ENCODE peak calls at places on chromosomes 12 and 14, in five cellular contexts. One of them, this sample, is unnamed.

GRCh38 chr14:55107766-55108554 is 21.1 kb upstream of the LGALS3 start:
- DNase-seq in fibroblast of pulmonary artery: peak
- DNase-seq in hepatocyte: peak
- DNase-seq in dorsolateral prefrontal cortex: no peak
- DNase-seq in foreskin fibroblast: peak
- DNase-seq in this sample: peak

GRCh38 chr14:90450667-90451066 is 53.8 kb downstream of the CALM1 start:
- DNase-seq in foreskin fibroblast: no peak
- DNase-seq in fibroblast of pulmonary artery: no peak
- DNase-seq in hepatocyte: no peak
- DNase-seq in dorsolateral prefrontal cortex: no peak
- DNase-seq in this sample: no peak

GRCh38 chr14:105059035-105059916 is 6.0 kb downstream of the GPR132 start:
- DNase-seq in hepatocyte: no peak
- DNase-seq in foreskin fibroblast: no peak
- DNase-seq in fibroblast of pulmonary artery: no peak
- DNase-seq in dorsolateral prefrontal cortex: no peak
- DNase-seq in this sample: no peak

GRCh38 chr12:4145990-4146859 is 127.3 kb upstream of the CCND2 start:
- DNase-seq in hepatocyte: no peak
- DNase-seq in fibroblast of pulmonary artery: no peak
- DNase-seq in foreskin fibroblast: no peak
- DNase-seq in dorsolateral prefrontal cortex: no peak
- DNase-seq in this sample: no peak

GRCh38 chr14:68952544-68953535 is 26.3 kb downstream of the ACTN1 start:
- DNase-seq in hepatocyte: peak
- DNase-seq in foreskin fibroblast: peak
- DNase-seq in fibroblast of pulmonary artery: peak
- DNase-seq in dorsolateral prefrontal cortex: no peak
- DNase-seq in this sample: no peak

GRCh38 chr12:85741051-85741450 is 95.2 kb downstream of the RASSF9 start:
- DNase-seq in dorsolateral prefrontal cortex: no peak
- DNase-seq in foreskin fibroblast: no peak
- DNase-seq in fibroblast of pulmonary artery: no peak
- DNase-seq in hepatocyte: no peak
- DNase-seq in this sample: no peak

GRCh38 chr12:131027876-131028586 is 74.3 kb downstream of the ADGRD1 start:
- DNase-seq in foreskin fibroblast: no peak
- DNase-seq in hepatocyte: no peak
- DNase-seq in dorsolateral prefrontal cortex: no peak
- DNase-seq in fibroblast of pulmonary artery: no peak
- DNase-seq in this sample: no peak

GRCh38 chr12:53053223-53054111 is 3.6 kb downstream of the TNS2 start:
- DNase-seq in dorsolateral prefrontal cortex: no peak
- DNase-seq in hepatocyte: peak
- DNase-seq in foreskin fibroblast: peak
- DNase-seq in fibroblast of pulmonary artery: no peak
- DNase-seq in this sample: peak

GRCh38 chr12:3129301-3130052 is 52.3 kb downstream of the TSPAN9 start:
- DNase-seq in fibroblast of pulmonary artery: peak
- DNase-seq in foreskin fibroblast: peak
- DNase-seq in dorsolateral prefrontal cortex: no peak
- DNase-seq in hepatocyte: no peak
- DNase-seq in this sample: no peak

GRCh38 chr12:74446466-74446865 is 91.2 kb upstream of the ATXN7L3B start:
- DNase-seq in hepatocyte: no peak
- DNase-seq in foreskin fibroblast: no peak
- DNase-seq in dorsolateral prefrontal cortex: no peak
- DNase-seq in fibroblast of pulmonary artery: no peak
- DNase-seq in this sample: no peak

GRCh38 chr12:74454109-74454508 is 83.5 kb upstream of the ATXN7L3B start:
- DNase-seq in dorsolateral prefrontal cortex: no peak
- DNase-seq in foreskin fibroblast: no peak
- DNase-seq in fibroblast of pulmonary artery: no peak
- DNase-seq in hepatocyte: no peak
- DNase-seq in this sample: no peak

GRCh38 chr12:74455429-74455828 is 82.2 kb upstream of the ATXN7L3B start:
- DNase-seq in dorsolateral prefrontal cortex: no peak
- DNase-seq in foreskin fibroblast: no peak
- DNase-seq in fibroblast of pulmonary artery: no peak
- DNase-seq in hepatocyte: no peak
- DNase-seq in this sample: no peak

GRCh38 chr12:74449872-74450271 is 87.8 kb upstream of the ATXN7L3B start:
- DNase-seq in dorsolateral prefrontal cortex: no peak
- DNase-seq in foreskin fibroblast: no peak
- DNase-seq in hepatocyte: no peak
- DNase-seq in fibroblast of pulmonary artery: peak
- DNase-seq in this sample: no peak
- TF ChIP-seq CTCF in dorsolateral prefrontal cortex: no peak
- TF ChIP-seq CTCF in foreskin fibroblast: no peak
- TF ChIP-seq CTCF in hepatocyte: no peak
- TF ChIP-seq CTCF in fibroblast of pulmonary artery: no peak
- TF ChIP-seq CTCF in this sample: no peak

DNA sequence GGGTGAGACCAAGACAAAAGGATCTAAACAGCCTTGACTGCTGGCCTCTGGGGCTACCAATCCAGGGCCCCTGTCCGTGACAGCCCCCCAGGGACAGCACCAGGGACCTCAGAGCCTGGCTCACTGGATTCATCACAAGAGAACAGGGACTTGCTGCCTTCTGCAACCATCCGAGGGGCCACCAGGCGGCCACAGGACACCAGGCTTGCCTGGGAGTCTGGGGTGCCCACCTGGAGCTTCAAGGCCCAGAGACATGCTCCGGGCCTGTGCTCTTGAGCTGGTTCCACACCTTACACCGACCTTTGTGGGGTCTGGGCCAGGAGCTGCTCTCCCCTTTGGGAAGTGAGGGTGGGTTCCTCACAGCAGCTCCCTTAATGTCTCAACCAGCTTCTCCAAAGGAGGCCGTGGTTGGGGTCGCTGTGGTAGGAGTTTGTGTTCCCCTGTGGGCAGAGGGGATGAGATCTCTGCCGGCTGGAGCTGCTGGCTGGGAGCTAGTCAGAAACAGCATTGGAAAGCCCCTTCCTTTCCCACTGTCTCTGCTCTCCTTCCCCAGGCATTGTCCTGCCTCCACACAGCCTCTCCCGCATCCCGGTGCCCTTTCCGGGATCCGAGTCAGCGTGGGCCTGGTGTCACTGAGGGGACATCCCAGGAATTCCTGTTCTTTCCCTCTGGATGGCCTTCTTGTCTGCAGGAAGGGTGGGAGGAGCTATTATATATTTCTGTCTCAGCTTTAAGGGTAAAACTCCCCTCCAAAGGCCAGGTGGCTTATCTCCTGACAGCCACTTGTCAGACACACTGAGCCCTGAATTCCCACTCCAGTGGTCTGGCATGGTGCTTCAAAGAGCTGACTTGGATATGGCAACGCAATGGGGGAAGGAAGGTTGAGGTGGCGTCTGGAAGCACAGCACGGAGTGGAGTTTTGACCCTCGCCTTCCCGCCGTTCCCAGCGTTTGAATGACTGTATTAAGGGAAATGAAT is 5.1 kb upstream of the PAPLN start:
- DNase-seq in hepatocyte: peak
- DNase-seq in foreskin fibroblast: no peak
- DNase-seq in dorsolateral prefrontal cortex: no peak
- DNase-seq in fibroblast of pulmonary artery: no peak
- DNase-seq in this sample: peak
- TF ChIP-seq CTCF in hepatocyte: peak
- TF ChIP-seq CTCF in foreskin fibroblast: no peak
- TF ChIP-seq CTCF in dorsolateral prefrontal cortex: no peak
- TF ChIP-seq CTCF in fibroblast of pulmonary artery: peak
- TF ChIP-seq CTCF in this sample: peak

GRCh38 chr12:113368331-113368730 is 9.9 kb downstream of the PLBD2 start:
- DNase-seq in foreskin fibroblast: no peak
- DNase-seq in dorsolateral prefrontal cortex: no peak
- DNase-seq in hepatocyte: no peak
- DNase-seq in fibroblast of pulmonary artery: no peak
- DNase-seq in this sample: no peak
- TF ChIP-seq CTCF in foreskin fibroblast: no peak
- TF ChIP-seq CTCF in dorsolateral prefrontal cortex: no peak
- TF ChIP-seq CTCF in hepatocyte: no peak
- TF ChIP-seq CTCF in fibroblast of pulmonary artery: no peak
- TF ChIP-seq CTCF in this sample: no peak

DNA sequence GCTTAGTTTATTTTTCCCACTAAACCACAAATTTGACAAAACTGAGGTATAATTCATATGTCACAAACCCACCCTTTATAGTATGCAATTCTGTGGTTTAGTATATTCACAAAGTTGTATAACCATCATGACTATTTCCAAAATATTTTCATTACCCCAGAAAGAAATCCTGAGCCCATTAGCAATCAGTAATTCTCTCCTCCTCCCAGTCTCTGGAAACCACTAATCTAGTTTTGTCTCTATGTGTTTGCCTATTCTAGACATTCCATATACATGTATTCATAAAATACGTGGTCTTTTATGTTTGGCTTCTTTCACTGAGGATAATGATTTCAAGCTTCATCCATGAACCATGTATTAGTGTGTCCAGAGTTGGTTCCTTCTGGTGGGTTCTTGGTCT is 267.6 kb downstream of the AEBP2 start:
- DNase-seq in dorsolateral prefrontal cortex: no peak
- DNase-seq in hepatocyte: no peak
- DNase-seq in fibroblast of pulmonary artery: no peak
- DNase-seq in foreskin fibroblast: no peak
- DNase-seq in this sample: no peak
- TF ChIP-seq CTCF in dorsolateral prefrontal cortex: no peak
- TF ChIP-seq CTCF in hepatocyte: no peak
- TF ChIP-seq CTCF in fibroblast of pulmonary artery: no peak
- TF ChIP-seq CTCF in foreskin fibroblast: no peak
- TF ChIP-seq CTCF in this sample: no peak

This sample was measured in endothelial cell.